ENCODE peak calls at places on chromosome 19, in four cellular contexts. L is WTC11, R is HepG2, O is K562. J is an unnamed sample.

GRCh38 chr19:22622901-22623840 is 11.0 kb upstream of the ZNF492 start:
- DNase-seq in L (no peak), R (no peak), O (no peak), J (no peak)

GRCh38 chr19:13095393-13095784 is 7.3 kb downstream of the LYL1 start:
- DNase-seq in L (peak), R (no peak), O (no peak), J (no peak)

GRCh38 chr19:2992958-2993357 is 15.6 kb downstream of the TLE6 start:
- DNase-seq in L (no peak), R (no peak), O (no peak), J (no peak)

GRCh38 chr19:28221736-28222135 is 991.2 kb downstream of the UQCRFS1 start:
- DNase-seq in L (no peak), R (no peak), O (no peak), J (no peak)

GRCh38 chr19:16076958-16077611 is 790 bp downstream of the TPM4 start:
- DNase-seq in L (peak), R (no peak), O (peak), J (no peak)

GRCh38 chr19:16075430-16076153 is 703 bp upstream of the TPM4 start:
- DNase-seq in L (no peak), R (no peak), O (no peak), J (no peak)

GRCh38 chr19:41441321-41441945 is 1.5 kb upstream of the ERICH4 start:
- DNase-seq in L (no peak), R (no peak), O (no peak), J (no peak)

GRCh38 chr19:12705169-12705568 is 8.7 kb upstream of the FBXW9 start:
- DNase-seq in L (no peak), R (no peak), O (no peak), J (no peak)

GRCh38 chr19:1910169-1910568 is 5.0 kb downstream of the ADAT3 start:
- DNase-seq in L (no peak), R (no peak), O (no peak), J (no peak)

GRCh38 chr19:16520074-16520973 is 21.9 kb downstream of the CHERP start:
- DNase-seq in L (no peak), R (no peak), O (peak), J (no peak)

GRCh38 chr19:58558066-58558622 is at the start of gene UBE2M:
- DNase-seq in L (peak), R (no peak), O (peak), J (no peak)

GRCh38 chr19:49148784-49149651 is 6.2 kb downstream of the HRC start:
- DNase-seq in L (peak), R (peak), O (peak), J (no peak)

GRCh38 chr19:11079999-11080398 is 9.3 kb upstream of the LDLR start:
- DNase-seq in L (no peak), R (no peak), O (no peak), J (no peak)

GRCh38 chr19:40603071-40603718 is 2.0 kb downstream of the LTBP4 start:
- DNase-seq in L (no peak), R (peak), O (no peak), J (no peak)

GRCh38 chr19:53285087-53285486 is 17.6 kb upstream of the VN1R4 start:
- DNase-seq in L (no peak), R (no peak), O (no peak), J (no peak)

GRCh38 chr19:13799669-13800068 is 4.4 kb downstream of the ZSWIM4 start:
- DNase-seq in L (no peak), R (no peak), O (no peak), J (no peak)

GRCh38 chr19:2494084-2494446 is 18.1 kb downstream of the GADD45B start:
- DNase-seq in L (no peak), R (no peak), O (no peak), J (no peak)

GRCh38 chr19:5307655-5308054 is 33.0 kb downstream of the PTPRS start:
- DNase-seq in L (no peak), R (no peak), O (no peak), J (no peak)

GRCh38 chr19:28737021-28737525 is 475.9 kb downstream of the UQCRFS1 start:
- DNase-seq in L (no peak), R (peak), O (no peak), J (peak)

GRCh38 chr19:6568010-6568411 is 22.9 kb downstream of the CD70 start:
- DNase-seq in L (no peak), R (peak), O (no peak), J (no peak)

GRCh38 chr19:42282036-42282762 is 13.1 kb downstream of the CIC start:
- DNase-seq in L (no peak), R (no peak), O (no peak), J (no peak)

GRCh38 chr19:1102407-1103106 is 1.2 kb upstream of the GPX4 start:
- DNase-seq in L (no peak), R (peak), O (no peak), J (peak)

GRCh38 chr19:3981736-3982681 is 3.3 kb downstream of the EEF2 start:
- DNase-seq in L (no peak), R (no peak), O (peak), J (no peak)

GRCh38 chr19:48539503-48540096 is 12.4 kb upstream of the SULT2B1 start:
- DNase-seq in L (no peak), R (no peak), O (no peak), J (no peak)

GRCh38 chr19:35060160-35060855 is 18.8 kb downstream of the HPN start:
- DNase-seq in L (no peak), R (no peak), O (no peak), J (no peak)

GRCh38 chr19:2084993-2085720 is 11.0 kb downstream of the MOB3A start:
- DNase-seq in L (no peak), R (no peak), O (no peak), J (peak)

GRCh38 chr19:1859319-1859718 is 4.1 kb downstream of the KLF16 start:
- DNase-seq in L (no peak), R (no peak), O (no peak), J (no peak)

GRCh38 chr19:38134538-38135149 is 89.4 kb downstream of the DPF1 start:
- DNase-seq in L (peak), R (peak), O (peak), J (no peak)

GRCh38 chr19:45187421-45188100 is 9.0 kb downstream of the BLOC1S3 start:
- DNase-seq in L (peak), R (peak), O (peak), J (no peak)

GRCh38 chr19:13953021-13953531 is 767 bp downstream of the DCAF15 start:
- DNase-seq in L (peak), R (no peak), O (peak), J (no peak)

GRCh38 chr19:33241530-33242101 is 16.0 kb upstream of the SLC7A10 start:
- DNase-seq in L (peak), R (no peak), O (peak), J (no peak)

GRCh38 chr19:37966211-37967072 is 59.4 kb downstream of the SIPA1L3 start:
- DNase-seq in L (no peak), R (no peak), O (no peak), J (no peak)

GRCh38 chr19:41427647-41428480 is 690 bp upstream of the B3GNT8 start:
- DNase-seq in L (peak), R (no peak), O (peak), J (no peak)

GRCh38 chr19:30330266-30330665 is 41.9 kb upstream of the ZNF536 start:
- DNase-seq in L (no peak), R (no peak), O (no peak), J (no peak)
- TF ChIP-seq CREM in L (no peak), R (no peak), O (no peak), J (no peak)

GRCh38 chr19:18700501-18701249 is 17.2 kb downstream of the CRTC1 start:
- DNase-seq in L (peak), R (no peak), O (peak), J (peak)
- TF ChIP-seq CREM in L (no peak), R (no peak), O (peak), J (no peak)

GRCh38 chr19:19064811-19065745 is 1.3 kb downstream of the SLC25A42 start:
- DNase-seq in L (peak), R (no peak), O (peak), J (no peak)
- TF ChIP-seq CREM in L (no peak), R (no peak), O (no peak), J (no peak)

GRCh38 chr19:9793051-9793591 is 24.6 kb upstream of the ZNF846 start:
- DNase-seq in L (no peak), R (no peak), O (no peak), J (no peak)
- TF ChIP-seq CREM in L (peak), R (no peak), O (no peak), J (no peak)